ENCODE peak calls at places on chromosomes 1 and 21, in eight cellular contexts. N is gastrocnemius medialis, B is foreskin fibroblast, K is cardiac fibroblast, S is K562, X is brain microvascular endothelial cell, Y is IMR-90, A is GM23338. M is an unnamed sample.

GRCh38 chr1:40774266-40774998 is 9.2 kb upstream of the KCNQ4 start:
- DNase-seq in A (peak; percentile 83), B (no peak), Y (peak; percentile 20), S (peak; percentile 85), K (peak; percentile 41), N (peak; percentile 55), X (no peak), M (peak; percentile 23)

GRCh38 chr1:245969274-245969673 is 537.8 kb downstream of the SMYD3 start:
- DNase-seq in K (peak; percentile 79), B (peak; percentile 95), X (peak; percentile 82), N (no peak), S (no peak), Y (peak; percentile 93), A (no peak), M (peak; percentile 95)

GRCh38 chr1:85378526-85378925 is 86.4 kb downstream of the DDAH1 start:
- DNase-seq in K (no peak), Y (no peak), B (no peak), A (no peak), S (no peak), X (no peak), N (no peak), M (no peak)

GRCh38 chr1:56627636-56628039 is 17.5 kb upstream of the PRKAA2 start:
- DNase-seq in B (no peak), S (no peak), K (peak; percentile 56), Y (peak; percentile 70), N (no peak), X (peak; percentile 39), A (peak; percentile 26), M (no peak)

GRCh38 chr1:1034438-1034759 is 14.5 kb downstream of the AGRN start:
- DNase-seq in Y (no peak), S (no peak), N (no peak), B (no peak), X (no peak), K (no peak), A (peak; percentile 56), M (no peak)

GRCh38 chr1:5223266-5223665 is 568.9 kb downstream of the AJAP1 start:
- DNase-seq in B (no peak), K (no peak), S (no peak), N (no peak), Y (no peak), X (no peak), A (no peak), M (no peak)

GRCh38 chr1:53073899-53074311 is 11.9 kb downstream of the PODN start:
- DNase-seq in N (peak; percentile 22), B (no peak), A (no peak), X (no peak), S (no peak), K (no peak), Y (no peak), M (peak; percentile 25)

GRCh38 chr1:53686371-53687267 is 52.3 kb downstream of the GLIS1 start:
- DNase-seq in S (no peak), B (no peak), X (peak; percentile 45), N (no peak), A (no peak), Y (peak; percentile 62), K (peak; percentile 27), M (no peak)

GRCh38 chr21:35873441-35873840 is 186.9 kb downstream of the SETD4 start:
- DNase-seq in A (no peak), Y (no peak), X (no peak), S (no peak), B (no peak), N (no peak), K (no peak), M (no peak)

GRCh38 chr1:76234061-76234460 is 159.5 kb downstream of the ST6GALNAC3 start:
- DNase-seq in B (no peak), A (peak; percentile 45), N (no peak), Y (no peak), X (no peak), K (no peak), S (no peak), M (no peak)

GRCh38 chr1:3710251-3710650 is 42.0 kb upstream of the CCDC27 start:
- DNase-seq in N (no peak), Y (no peak), A (no peak), B (no peak), S (no peak), K (no peak), X (no peak), M (no peak)

GRCh38 chr1:192889082-192889481 is 80.2 kb downstream of the RGS2 start:
- DNase-seq in A (no peak), Y (no peak), S (no peak), X (no peak), N (no peak), B (no peak), K (no peak), M (no peak)

GRCh38 chr1:115251340-115251748 is 86.7 kb downstream of the NGF start:
- DNase-seq in A (no peak), S (no peak), B (peak; percentile 56), K (peak; percentile 60), Y (peak; percentile 82), N (no peak), X (no peak), M (peak; percentile 81)

GRCh38 chr21:43958364-43959158 is 53.5 kb upstream of the TRAPPC10 start:
- DNase-seq in N (no peak), X (no peak), Y (no peak), K (no peak), A (no peak), S (no peak), B (no peak), M (no peak)

GRCh38 chr1:29176567-29176966 is 5.1 kb downstream of the SRSF4 start:
- DNase-seq in A (no peak), X (no peak), N (no peak), S (no peak), K (no peak), B (no peak), Y (no peak), M (peak; percentile 69)

GRCh38 chr1:67843335-67843734 is 10.1 kb upstream of the GNG12 start:
- DNase-seq in N (no peak), S (no peak), B (peak; percentile 37), X (peak; percentile 23), Y (peak; percentile 52), A (peak; percentile 37), K (peak; percentile 38), M (peak; percentile 58)

GRCh38 chr1:7760245-7760644 is 10.9 kb upstream of the VAMP3 start:
- DNase-seq in N (no peak), X (no peak), B (no peak), Y (no peak), S (no peak), A (no peak), K (no peak), M (no peak)

GRCh38 chr1:72037745-72038343 is 244.5 kb downstream of the NEGR1 start:
- DNase-seq in Y (peak; percentile 49), K (peak; percentile 62), S (peak; percentile 8), B (peak; percentile 18), N (no peak), A (peak; percentile 80), X (peak; percentile 32), M (peak; percentile 56)

GRCh38 chr1:227170361-227171166 is 147.7 kb downstream of the CDC42BPA start:
- DNase-seq in X (no peak), Y (peak; percentile 19), A (no peak), S (peak; percentile 54), B (peak; percentile 14), N (no peak), K (peak; percentile 58), M (peak; percentile 80)

GRCh38 chr21:30257773-30258172 is 25.0 kb downstream of the KRTAP24-1 start:
- DNase-seq in K (peak; percentile 75), X (peak; percentile 49), N (no peak), B (no peak), Y (no peak), A (peak; percentile 92), S (peak; percentile 25), M (peak; percentile 73)

GRCh38 chr1:208868554-208868953 is 624.4 kb upstream of the PLXNA2 start:
- DNase-seq in B (no peak), A (no peak), S (no peak), N (no peak), K (peak; percentile 7), X (no peak), Y (no peak), M (no peak)

DNA sequence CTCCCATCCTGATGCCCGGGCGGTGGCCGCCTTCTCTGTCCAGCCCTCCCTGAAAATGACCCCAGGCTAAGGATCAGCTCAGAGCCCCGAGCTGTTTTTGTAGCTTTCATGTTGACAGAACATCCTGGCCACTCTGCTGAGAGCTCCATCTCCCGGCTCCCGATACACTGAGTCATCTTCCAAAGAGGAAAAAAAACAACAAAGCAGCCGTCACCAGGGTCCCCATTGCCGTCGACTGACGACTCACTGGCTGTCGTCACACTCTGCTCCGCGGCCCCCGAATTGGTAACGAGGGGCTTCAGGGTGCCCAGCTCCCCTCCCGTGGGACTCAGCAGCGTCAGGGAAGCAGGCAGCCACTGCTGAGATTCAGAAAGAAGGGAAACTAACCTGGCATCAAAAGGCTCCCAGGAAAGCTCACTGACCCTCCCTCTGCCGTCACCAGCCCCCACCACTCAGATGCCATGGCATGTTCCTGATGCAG is 67.2 kb downstream of the CD46 start:
- DNase-seq in B (peak; percentile 64), K (peak; percentile 77), X (peak; percentile 82), S (no peak), Y (peak; percentile 68), N (peak; percentile 50), A (no peak), M (peak; percentile 80)
- H3K4me3 ChIP-seq in B (peak overlapping the region; percentile 20), K (peak overlapping the region; percentile 22), X (peak overlapping the region; percentile 44), S (no peak overlapping the region), Y (no peak overlapping the region), N (peak overlapping the region; percentile 91), A (no peak overlapping the region), M (no peak overlapping the region)

DNA sequence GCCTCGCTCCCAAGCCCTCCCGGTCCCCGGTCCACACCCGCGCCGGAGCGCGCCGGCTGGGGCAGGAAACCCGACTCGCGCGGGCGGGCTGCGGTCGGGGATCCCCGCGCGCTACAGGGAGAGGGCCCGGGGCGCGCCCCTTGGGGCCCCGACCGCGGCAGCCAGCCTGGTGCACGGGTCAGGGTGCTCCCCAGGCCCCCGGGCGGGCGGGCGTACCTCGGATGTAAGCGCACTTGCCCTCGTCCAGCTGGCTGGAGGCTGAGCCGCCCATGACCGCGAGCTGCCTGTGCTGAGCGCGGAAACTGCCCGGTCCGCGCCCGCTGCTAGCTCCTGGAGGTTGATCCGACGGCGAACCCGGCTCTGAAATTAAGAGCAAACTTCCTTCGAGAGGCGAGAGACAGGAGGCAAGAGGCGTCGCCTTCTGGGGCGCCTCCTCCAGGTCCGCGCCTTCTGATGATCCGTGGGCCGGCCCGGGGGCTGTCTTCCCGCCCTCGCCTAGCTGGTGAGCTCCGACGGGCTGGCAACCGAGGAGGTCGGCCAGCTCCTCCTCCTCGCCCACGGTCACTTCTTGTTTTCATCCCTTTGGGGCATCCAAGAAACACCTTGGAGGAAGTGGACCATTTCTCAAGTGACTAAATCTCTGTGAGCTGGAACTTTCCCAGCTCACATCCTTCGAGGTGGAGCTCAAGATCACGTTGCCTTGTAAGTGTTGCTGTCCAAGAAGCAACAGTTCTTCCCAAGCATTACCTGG is at the start of gene NIBAN1:
- DNase-seq in N (peak; percentile 51), X (no peak), S (peak; percentile 61), A (peak; percentile 85), Y (peak; percentile 47), B (no peak), K (peak; percentile 58), M (peak; percentile 65)
- TF ChIP-seq CTCF in N (no peak), X (no peak), S (no peak), A (no peak), Y (no peak), B (no peak), K (no peak), M (no peak)

GRCh38 chr1:20702416-20702815 is 15.4 kb downstream of the KIF17 start:
- DNase-seq in X (no peak), A (no peak), S (no peak), K (peak; percentile 48), B (no peak), N (no peak), Y (peak; percentile 39), M (peak; percentile 28)
- H3K4me3 ChIP-seq in X (no peak overlapping the region), A (no peak overlapping the region), S (no peak overlapping the region), K (no peak overlapping the region), B (no peak overlapping the region), N (no peak overlapping the region), Y (no peak overlapping the region), M (no peak overlapping the region)

GRCh38 chr21:34091607-34092006 is 18.2 kb downstream of the MRPS6 start:
- DNase-seq in X (no peak), B (no peak), K (peak; percentile 22), S (peak; percentile 39), A (peak; percentile 60), N (no peak), Y (no peak), M (no peak)
- TF ChIP-seq CTCF in X (peak; percentile 52), B (peak; percentile 39), K (peak; percentile 47), S (peak; percentile 37), A (peak; percentile 71), N (no peak), Y (no peak), M (peak; percentile 42)